ENCODE peak calls at places on chromosomes 6 and 20, in five cellular contexts. One of them, this sample, is unnamed.

GRCh38 chr20:10093087-10093591 is 58.4 kb downstream of the ANKEF1 start:
- DNase-seq in fibroblast of mammary gland: peak; percentile 74
- DNase-seq in mucosa of descending colon: no peak
- DNase-seq in NB4: no peak
- DNase-seq in endodermal cell: peak; percentile 62
- DNase-seq in this sample: peak; percentile 34

GRCh38 chr6:134787261-134787871 is 162.5 kb downstream of the ALDH8A1 start:
- DNase-seq in mucosa of descending colon: no peak
- DNase-seq in NB4: no peak
- DNase-seq in endodermal cell: no peak
- DNase-seq in fibroblast of mammary gland: peak; percentile 75
- DNase-seq in this sample: no peak

GRCh38 chr6:37673436-37673835 is 24.2 kb downstream of the MDGA1 start:
- DNase-seq in fibroblast of mammary gland: no peak
- DNase-seq in mucosa of descending colon: no peak
- DNase-seq in NB4: no peak
- DNase-seq in endodermal cell: no peak
- DNase-seq in this sample: peak; percentile 69

GRCh38 chr20:50412069-50412468 is 98.1 kb upstream of the PTPN1 start:
- DNase-seq in fibroblast of mammary gland: no peak
- DNase-seq in endodermal cell: peak; percentile 78
- DNase-seq in mucosa of descending colon: no peak
- DNase-seq in NB4: no peak
- DNase-seq in this sample: no peak

GRCh38 chr6:33566182-33567084 is 13.6 kb downstream of the BAK1 start:
- DNase-seq in NB4: no peak
- DNase-seq in endodermal cell: no peak
- DNase-seq in mucosa of descending colon: no peak
- DNase-seq in fibroblast of mammary gland: peak; percentile 71
- DNase-seq in this sample: peak; percentile 94

GRCh38 chr6:14964901-14965300 is 281.0 kb upstream of the JARID2 start:
- DNase-seq in NB4: no peak
- DNase-seq in endodermal cell: no peak
- DNase-seq in mucosa of descending colon: no peak
- DNase-seq in fibroblast of mammary gland: no peak
- DNase-seq in this sample: peak; percentile 13

GRCh38 chr6:4256969-4257368 is 121.6 kb upstream of the ECI2 start:
- DNase-seq in mucosa of descending colon: no peak
- DNase-seq in fibroblast of mammary gland: no peak
- DNase-seq in endodermal cell: no peak
- DNase-seq in NB4: no peak
- DNase-seq in this sample: no peak

GRCh38 chr6:3830806-3831205 is 18.4 kb upstream of the FAM50B start:
- DNase-seq in fibroblast of mammary gland: no peak
- DNase-seq in NB4: no peak
- DNase-seq in mucosa of descending colon: no peak
- DNase-seq in endodermal cell: no peak
- DNase-seq in this sample: no peak

GRCh38 chr6:46378882-46379405 is 112.3 kb downstream of the RCAN2 start:
- DNase-seq in NB4: no peak
- DNase-seq in fibroblast of mammary gland: no peak
- DNase-seq in mucosa of descending colon: no peak
- DNase-seq in endodermal cell: no peak
- DNase-seq in this sample: no peak

GRCh38 chr20:50813101-50813643 is 18.3 kb downstream of the BCAS4 start:
- DNase-seq in fibroblast of mammary gland: no peak
- DNase-seq in endodermal cell: no peak
- DNase-seq in NB4: no peak
- DNase-seq in mucosa of descending colon: no peak
- DNase-seq in this sample: no peak

GRCh38 chr6:111552241-111552744 is 53.4 kb downstream of the TRAF3IP2 start:
- DNase-seq in fibroblast of mammary gland: peak; percentile 97
- DNase-seq in NB4: no peak
- DNase-seq in mucosa of descending colon: no peak
- DNase-seq in endodermal cell: peak; percentile 77
- DNase-seq in this sample: peak; percentile 87
- H3K4me3 ChIP-seq in fibroblast of mammary gland: no peak overlapping the region
- H3K4me3 ChIP-seq in NB4: no peak overlapping the region
- H3K4me3 ChIP-seq in mucosa of descending colon: no peak overlapping the region
- H3K4me3 ChIP-seq in endodermal cell: peak overlapping the region; percentile 16
- H3K4me3 ChIP-seq in this sample: peak overlapping the region; percentile 6

GRCh38 chr6:7589949-7590917 is at the start of gene SNRNP48:
- DNase-seq in NB4: peak; percentile 97
- DNase-seq in endodermal cell: peak; percentile 98
- DNase-seq in fibroblast of mammary gland: peak; percentile 89
- DNase-seq in mucosa of descending colon: peak; percentile 97
- DNase-seq in this sample: peak; percentile 95

GRCh38 chr6:7587631-7588100 is 2.3 kb upstream of the SNRNP48 start:
- DNase-seq in endodermal cell: no peak
- DNase-seq in mucosa of descending colon: no peak
- DNase-seq in fibroblast of mammary gland: peak; percentile 37
- DNase-seq in NB4: no peak
- DNase-seq in this sample: peak; percentile 90

GRCh38 chr6:7591770-7592169 is 1.8 kb downstream of the SNRNP48 start:
- DNase-seq in NB4: peak; percentile 12
- DNase-seq in fibroblast of mammary gland: no peak
- DNase-seq in mucosa of descending colon: no peak
- DNase-seq in endodermal cell: no peak
- DNase-seq in this sample: no peak

GRCh38 chr6:7590918-7591302 is 912 bp downstream of the SNRNP48 start:
- DNase-seq in mucosa of descending colon: peak; percentile 28
- DNase-seq in NB4: peak; percentile 51
- DNase-seq in endodermal cell: peak; percentile 43
- DNase-seq in fibroblast of mammary gland: peak; percentile 30
- DNase-seq in this sample: no peak

DNA sequence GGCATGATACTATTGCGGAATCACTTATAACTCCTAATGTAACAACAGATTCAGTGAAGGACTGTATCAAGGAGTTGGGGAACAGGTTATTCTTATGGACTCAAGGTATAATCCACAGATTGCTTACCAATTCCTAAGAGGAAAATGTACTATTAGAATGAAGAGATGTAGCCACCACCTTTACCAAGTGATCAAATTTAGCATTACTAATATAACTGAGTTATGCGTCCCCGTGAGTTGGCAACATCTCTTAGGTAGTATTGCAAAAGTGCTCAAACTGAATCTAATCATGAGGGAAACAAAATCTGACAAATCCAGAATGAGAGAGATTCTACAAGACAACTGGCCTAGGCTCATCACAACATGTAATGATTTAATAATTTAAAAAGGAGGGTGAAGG is 777 bp upstream of the SNRNP48 start:
- DNase-seq in endodermal cell: no peak
- DNase-seq in NB4: peak; percentile 11
- DNase-seq in mucosa of descending colon: no peak
- DNase-seq in fibroblast of mammary gland: peak; percentile 12
- DNase-seq in this sample: peak; percentile 38
- H3K4me3 ChIP-seq in endodermal cell: peak overlapping the region; percentile 91
- H3K4me3 ChIP-seq in NB4: peak overlapping the region; percentile 79
- H3K4me3 ChIP-seq in mucosa of descending colon: no peak overlapping the region
- H3K4me3 ChIP-seq in fibroblast of mammary gland: no peak overlapping the region
- H3K4me3 ChIP-seq in this sample: no peak overlapping the region

GRCh38 chr6:159353193-159353592 is 184.0 kb downstream of the FNDC1 start:
- DNase-seq in NB4: no peak
- DNase-seq in fibroblast of mammary gland: no peak
- DNase-seq in endodermal cell: no peak
- DNase-seq in mucosa of descending colon: no peak
- DNase-seq in this sample: no peak
- H3K4me3 ChIP-seq in NB4: no peak overlapping the region
- H3K4me3 ChIP-seq in fibroblast of mammary gland: no peak overlapping the region
- H3K4me3 ChIP-seq in endodermal cell: no peak overlapping the region
- H3K4me3 ChIP-seq in mucosa of descending colon: no peak overlapping the region
- H3K4me3 ChIP-seq in this sample: no peak overlapping the region

GRCh38 chr6:138485586-138486248 is 13.6 kb downstream of the NHSL1 start:
- DNase-seq in fibroblast of mammary gland: no peak
- DNase-seq in NB4: no peak
- DNase-seq in endodermal cell: peak; percentile 66
- DNase-seq in mucosa of descending colon: peak; percentile 46
- DNase-seq in this sample: no peak
- H3K4me3 ChIP-seq in fibroblast of mammary gland: no peak overlapping the region
- H3K4me3 ChIP-seq in NB4: no peak overlapping the region
- H3K4me3 ChIP-seq in endodermal cell: no peak overlapping the region
- H3K4me3 ChIP-seq in mucosa of descending colon: no peak overlapping the region
- H3K4me3 ChIP-seq in this sample: no peak overlapping the region

GRCh38 chr6:164928041-164928321 is 381.4 kb downstream of the C6orf118 start:
- DNase-seq in NB4: no peak
- DNase-seq in fibroblast of mammary gland: no peak
- DNase-seq in mucosa of descending colon: no peak
- DNase-seq in endodermal cell: no peak
- DNase-seq in this sample: no peak

GRCh38 chr6:164929155-164929977 is 380.0 kb downstream of the C6orf118 start:
- DNase-seq in mucosa of descending colon: no peak
- DNase-seq in endodermal cell: no peak
- DNase-seq in fibroblast of mammary gland: no peak
- DNase-seq in NB4: no peak
- DNase-seq in this sample: no peak

GRCh38 chr6:164927288-164928040 is 381.9 kb downstream of the C6orf118 start:
- DNase-seq in mucosa of descending colon: peak; percentile 58
- DNase-seq in fibroblast of mammary gland: peak; percentile 46
- DNase-seq in NB4: peak; percentile 73
- DNase-seq in endodermal cell: peak; percentile 91
- DNase-seq in this sample: peak; percentile 93

GRCh38 chr6:164926686-164927085 is 382.7 kb downstream of the C6orf118 start:
- DNase-seq in mucosa of descending colon: no peak
- DNase-seq in NB4: no peak
- DNase-seq in endodermal cell: no peak
- DNase-seq in fibroblast of mammary gland: no peak
- DNase-seq in this sample: no peak

DNA sequence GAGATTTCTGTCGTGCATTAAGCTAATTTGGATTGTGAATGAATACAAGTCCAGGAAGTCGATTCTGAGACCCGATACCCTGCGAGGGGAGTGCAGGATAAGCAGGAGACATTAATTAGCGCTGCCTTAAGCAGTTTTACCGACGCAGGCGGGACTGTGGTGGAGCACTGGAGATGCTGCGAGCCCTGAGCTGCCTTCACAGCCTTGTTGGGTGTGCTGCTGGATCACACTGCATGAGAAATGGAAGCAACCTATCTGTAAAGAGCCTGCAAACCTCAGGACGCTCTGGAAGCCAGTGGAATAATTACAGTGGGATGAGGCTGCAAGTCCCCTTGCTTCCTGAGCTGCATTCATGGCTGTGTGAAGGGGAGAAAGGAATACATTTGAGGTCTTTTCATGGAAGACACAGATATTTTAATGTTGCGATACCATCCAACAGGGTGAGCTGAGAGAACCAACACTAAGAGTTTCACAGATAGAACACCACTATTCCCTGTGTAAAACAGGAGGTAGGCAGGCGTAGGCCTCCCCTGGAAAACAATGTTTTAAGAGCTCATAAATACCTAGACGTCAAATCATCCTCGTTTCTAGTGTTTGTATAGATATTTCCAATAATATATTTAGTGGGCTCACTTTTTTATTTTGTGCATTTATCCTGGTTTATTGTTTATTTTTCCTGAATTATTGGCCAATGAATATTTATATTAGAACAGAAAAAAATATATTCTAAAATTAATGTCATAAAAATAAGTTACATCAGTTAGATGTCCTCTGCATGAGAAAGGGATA is 380.8 kb downstream of the C6orf118 start:
- DNase-seq in NB4: no peak
- DNase-seq in mucosa of descending colon: no peak
- DNase-seq in endodermal cell: no peak
- DNase-seq in fibroblast of mammary gland: no peak
- DNase-seq in this sample: no peak
- H3K4me3 ChIP-seq in NB4: no peak overlapping the region
- H3K4me3 ChIP-seq in mucosa of descending colon: no peak overlapping the region
- H3K4me3 ChIP-seq in endodermal cell: no peak overlapping the region
- H3K4me3 ChIP-seq in fibroblast of mammary gland: no peak overlapping the region
- H3K4me3 ChIP-seq in this sample: no peak overlapping the region

GRCh38 chr6:38799529-38800184 is 84.5 kb downstream of the DNAH8 start:
- DNase-seq in mucosa of descending colon: no peak
- DNase-seq in NB4: peak; percentile 9
- DNase-seq in fibroblast of mammary gland: no peak
- DNase-seq in endodermal cell: no peak
- DNase-seq in this sample: no peak
- H3K4me3 ChIP-seq in mucosa of descending colon: no peak overlapping the region
- H3K4me3 ChIP-seq in NB4: no peak overlapping the region
- H3K4me3 ChIP-seq in fibroblast of mammary gland: no peak overlapping the region
- H3K4me3 ChIP-seq in endodermal cell: no peak overlapping the region
- H3K4me3 ChIP-seq in this sample: no peak overlapping the region